ENCODE peak calls at places on chromosomes 16 and 17, in six cellular contexts. D is bronchial epithelial cell, P is ACHN, O is WTC11, S is NCI-H2107, J is Panc1. A is an unnamed sample.

GRCh38 chr16:72291531-72291981 is 119.6 kb upstream of the PMFBP1 start:
- DNase-seq in S (no peak), P (peak; percentile 86), J (peak; percentile 27), D (peak; percentile 92), O (no peak), A (peak; percentile 26)

GRCh38 chr17:52106638-52107261 is 51.8 kb downstream of the CA10 start:
- DNase-seq in D (peak; percentile 47), J (peak; percentile 13), O (peak; percentile 42), S (peak; percentile 3), P (peak; percentile 48), A (peak; percentile 75)

GRCh38 chr17:77160877-77161530 is 20.2 kb downstream of the SEC14L1 start:
- DNase-seq in J (no peak), P (no peak), O (no peak), S (no peak), D (no peak), A (peak; percentile 62)

GRCh38 chr17:34556951-34557350 is 22.4 kb upstream of the TMEM132E start:
- DNase-seq in J (no peak), O (no peak), P (no peak), D (no peak), S (no peak), A (no peak)

GRCh38 chr16:1403733-1404132 is 10.8 kb downstream of the UNKL start:
- DNase-seq in P (no peak), D (no peak), S (no peak), O (no peak), J (no peak), A (no peak)

GRCh38 chr17:45155029-45155428 is 6.6 kb upstream of the HEXIM2 start:
- DNase-seq in S (no peak), D (peak; percentile 58), J (no peak), O (no peak), P (no peak), A (no peak)

GRCh38 chr17:4604111-4604644 is 19.8 kb downstream of the SMTNL2 start:
- DNase-seq in P (no peak), D (peak; percentile 11), J (no peak), O (no peak), S (peak; percentile 21), A (no peak)

GRCh38 chr16:10749680-10750035 is 6.0 kb downstream of the NUBP1 start:
- DNase-seq in D (peak; percentile 17), J (no peak), P (peak; percentile 25), S (no peak), O (no peak), A (no peak)

GRCh38 chr16:65125871-65126270 is 4.0 kb upstream of the CDH11 start:
- DNase-seq in J (no peak), D (peak; percentile 28), P (no peak), O (no peak), S (no peak), A (no peak)

GRCh38 chr17:39660011-39660360 is 5.2 kb upstream of the TCAP start:
- DNase-seq in J (no peak), O (no peak), S (no peak), D (no peak), P (no peak), A (no peak)

GRCh38 chr17:63116228-63116627 is 150.2 kb downstream of the TANC2 start:
- DNase-seq in J (no peak), S (no peak), O (no peak), D (no peak), P (peak; percentile 22), A (no peak)

GRCh38 chr16:82631701-82632685 is 5.2 kb downstream of the CDH13 start:
- DNase-seq in S (no peak), P (peak; percentile 38), J (no peak), O (peak; percentile 23), D (peak; percentile 78), A (peak; percentile 37)

GRCh38 chr17:76000016-76000754 is 470 bp upstream of the CDK3 start:
- DNase-seq in J (no peak), S (no peak), P (peak; percentile 61), D (peak; percentile 26), O (peak; percentile 90), A (peak; percentile 61)

GRCh38 chr17:44758414-44759095 is at the start of gene ADAM11:
- DNase-seq in P (no peak), O (no peak), J (no peak), D (no peak), S (no peak), A (peak; percentile 58)

GRCh38 chr16:8426569-8426968 is 163.7 kb downstream of the TMEM114 start:
- DNase-seq in J (no peak), D (no peak), O (no peak), S (no peak), P (no peak), A (no peak)

GRCh38 chr17:12402963-12403622 is 262.6 kb upstream of the MYOCD start:
- DNase-seq in P (no peak), J (no peak), S (no peak), O (no peak), D (peak; percentile 86), A (no peak)

GRCh38 chr16:67841198-67841815 is 813 bp upstream of the THAP11 start:
- DNase-seq in S (no peak), O (no peak), J (no peak), D (no peak), P (no peak), A (peak; percentile 74)

GRCh38 chr17:61813211-61813610 is 50.1 kb downstream of the BRIP1 start:
- DNase-seq in P (no peak), O (no peak), J (no peak), D (no peak), S (no peak), A (no peak)

GRCh38 chr17:66793810-66794209 is 41.1 kb upstream of the CACNG5 start:
- DNase-seq in J (no peak), D (no peak), P (no peak), S (no peak), O (no peak), A (no peak)

GRCh38 chr17:60106377-60107059 is 27.8 kb upstream of the HEATR6 start:
- DNase-seq in O (no peak), P (no peak), S (no peak), D (no peak), J (no peak), A (no peak)

GRCh38 chr16:88815901-88816589 is 4.3 kb upstream of the APRT start:
- DNase-seq in O (peak; percentile 69), D (no peak), S (no peak), P (peak; percentile 47), J (no peak), A (peak; percentile 74)

GRCh38 chr16:31177136-31177535 is 2.8 kb upstream of the FUS start:
- DNase-seq in D (peak; percentile 64), J (no peak), P (peak; percentile 100), S (peak; percentile 47), O (no peak), A (peak; percentile 69)